ENCODE peak calls at places on chromosomes 1 and 21, in four cellular contexts. Y, G, B and Q are unnamed samples. For H3K4me1, the result is how much of the 10 kb centered on the place peaks cover.

GRCh38 chr1:227316941-227317540 is 1.3 kb downstream of the CDC42BPA start:
- DNase-seq in Y (no peak), G (no peak), B (no peak), Q (no peak)

GRCh38 chr21:45405819-45406762 is 1.1 kb downstream of the COL18A1 start:
- DNase-seq in Y (no peak), G (no peak), B (peak), Q (no peak)

GRCh38 chr1:15276691-15277090 is 29.7 kb downstream of the FHAD1 start:
- DNase-seq in Y (no peak), G (no peak), B (no peak), Q (no peak)

GRCh38 chr1:224203243-224204016 is 20.4 kb downstream of the DEGS1 start:
- DNase-seq in Y (no peak), G (no peak), B (no peak), Q (peak)

GRCh38 chr21:14273736-14274538 is 58.0 kb downstream of the RBM11 start:
- DNase-seq in Y (no peak), G (no peak), B (peak), Q (peak)

GRCh38 chr1:234538062-234538731 is 59.2 kb upstream of the TARBP1 start:
- DNase-seq in Y (no peak), G (no peak), B (no peak), Q (no peak)

GRCh38 chr21:25837545-25838263 is 102.9 kb downstream of the GABPA start:
- DNase-seq in Y (no peak), G (no peak), B (no peak), Q (no peak)

GRCh38 chr1:19257178-19257914 is 5.7 kb downstream of the MRTO4 start:
- DNase-seq in Y (no peak), G (no peak), B (no peak), Q (peak)

GRCh38 chr1:115280073-115280472 is 58.0 kb downstream of the NGF start:
- DNase-seq in Y (peak), G (no peak), B (no peak), Q (no peak)

GRCh38 chr1:29128739-29129138 is 5.0 kb upstream of the TMEM200B start:
- DNase-seq in Y (no peak), G (no peak), B (no peak), Q (no peak)

GRCh38 chr1:246447501-246447900 is 59.6 kb downstream of the SMYD3 start:
- DNase-seq in Y (no peak), G (no peak), B (no peak), Q (no peak)

GRCh38 chr1:48251858-48252257 is 29.3 kb downstream of the SLC5A9 start:
- DNase-seq in Y (no peak), G (no peak), B (no peak), Q (no peak)

GRCh38 chr1:213820362-213821149 is 167.2 kb upstream of the PROX1 start:
- DNase-seq in Y (no peak), G (no peak), B (no peak), Q (no peak)

GRCh38 chr1:204286323-204286714 is 72.5 kb upstream of the GOLT1A start:
- DNase-seq in Y (no peak), G (no peak), B (no peak), Q (no peak)

GRCh38 chr1:26862781-26863676 is at the start of gene SFN:
- DNase-seq in Y (no peak), G (no peak), B (no peak), Q (no peak)

GRCh38 chr1:8095584-8095983 is 69.5 kb upstream of the ERRFI1 start:
- DNase-seq in Y (no peak), G (no peak), B (no peak), Q (no peak)

GRCh38 chr1:8097077-8097799 is 71.1 kb upstream of the ERRFI1 start:
- DNase-seq in Y (no peak), G (no peak), B (no peak), Q (no peak)

GRCh38 chr1:8096105-8097011 is 70.2 kb upstream of the ERRFI1 start:
- DNase-seq in Y (no peak), G (no peak), B (no peak), Q (no peak)

GRCh38 chr1:8094481-8095241 is 68.6 kb upstream of the ERRFI1 start:
- DNase-seq in Y (no peak), G (no peak), B (no peak), Q (no peak)

GRCh38 chr1:8097908-8098307 is 71.8 kb upstream of the ERRFI1 start:
- DNase-seq in Y (no peak), G (no peak), B (no peak), Q (no peak)
- H3K4me1 ChIP-seq in Y (under half), G (under half), B (under half), Q (under half)

GRCh38 chr1:181314959-181315358 is 168.4 kb upstream of the CACNA1E start:
- DNase-seq in Y (no peak), G (no peak), B (no peak), Q (no peak)

GRCh38 chr1:181318022-181318857 is 165.1 kb upstream of the CACNA1E start:
- DNase-seq in Y (no peak), G (no peak), B (peak), Q (no peak)

GRCh38 chr1:181310560-181310959 is 172.8 kb upstream of the CACNA1E start:
- DNase-seq in Y (no peak), G (no peak), B (no peak), Q (no peak)

GRCh38 chr1:181317261-181317924 is 165.9 kb upstream of the CACNA1E start:
- DNase-seq in Y (no peak), G (no peak), B (peak), Q (no peak)

DNA sequence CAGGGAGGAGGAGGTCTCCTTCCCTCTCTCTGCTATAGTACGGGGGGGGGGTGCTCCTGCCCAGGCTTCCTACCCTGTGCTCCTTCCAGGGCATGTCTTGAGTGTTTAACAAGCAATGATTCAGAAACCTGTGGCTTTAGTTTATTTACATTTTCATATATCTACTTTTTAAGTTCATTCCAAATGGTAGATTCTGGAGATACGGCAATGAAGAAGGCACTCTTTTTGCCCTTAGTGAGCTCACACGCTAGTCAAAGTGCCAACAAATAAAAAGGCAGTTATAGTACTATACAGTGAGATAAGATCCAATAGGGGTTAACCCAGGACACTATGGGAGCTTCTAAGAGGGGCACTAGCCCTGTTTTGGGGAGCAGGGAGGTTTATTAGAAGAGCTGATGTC is 169.3 kb upstream of the CACNA1E start:
- DNase-seq in Y (no peak), G (no peak), B (no peak), Q (no peak)
- H3K27ac ChIP-seq in Y (no peak), G (no peak), B (no peak), Q (no peak)

GRCh38 chr1:42957880-42958487 is 684 bp downstream of the SLC2A1 start:
- DNase-seq in Y (peak), G (no peak), B (peak), Q (peak)

GRCh38 chr1:42960693-42961559 is 2.3 kb upstream of the SLC2A1 start:
- DNase-seq in Y (no peak), G (no peak), B (no peak), Q (no peak)

GRCh38 chr1:42957229-42957879 is 1.3 kb downstream of the SLC2A1 start:
- DNase-seq in Y (no peak), G (no peak), B (no peak), Q (no peak)

GRCh38 chr1:42956739-42957138 is 1.9 kb downstream of the SLC2A1 start:
- DNase-seq in Y (no peak), G (no peak), B (no peak), Q (no peak)

DNA sequence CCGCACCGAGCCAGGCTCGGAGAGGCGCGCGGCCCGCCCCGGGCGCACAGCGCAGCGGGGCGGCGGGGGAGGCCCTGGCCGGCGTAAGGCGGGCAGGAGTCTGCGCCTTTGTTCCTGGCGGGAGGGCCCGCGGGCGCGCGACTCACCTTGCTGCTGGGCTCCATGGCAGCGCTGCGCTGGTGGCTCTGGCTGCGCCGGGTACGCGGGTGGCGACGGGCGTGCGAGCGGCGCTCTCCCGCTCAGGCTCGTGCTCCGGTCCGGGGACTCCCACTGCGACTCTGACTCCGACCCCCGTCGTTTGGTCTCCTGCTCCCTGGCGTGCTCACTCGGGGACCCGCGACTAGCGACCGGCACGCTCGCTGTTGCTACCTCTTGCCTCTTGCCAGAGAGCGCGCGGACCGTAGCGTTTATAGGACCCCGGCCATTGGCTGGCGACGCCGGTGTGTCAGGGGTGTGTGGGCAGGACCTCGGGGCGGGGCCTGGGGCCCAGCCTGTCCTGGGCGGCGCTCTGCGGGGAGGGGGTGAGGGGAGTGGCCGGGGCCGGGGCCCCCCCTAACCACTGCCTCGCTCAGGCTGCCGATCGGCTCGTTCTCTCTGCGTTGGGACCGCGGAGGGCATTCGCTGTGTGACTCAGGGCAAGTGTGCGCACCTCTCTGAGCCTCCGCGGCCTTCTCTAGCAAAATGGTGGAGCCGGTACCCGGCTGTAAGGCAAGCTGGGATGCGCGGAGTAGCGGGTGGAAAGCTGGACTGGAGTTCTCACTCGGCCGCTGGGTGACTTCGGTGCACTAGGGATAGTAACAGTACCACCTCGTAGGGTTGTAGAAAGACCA is at the start of gene SLC2A1:
- DNase-seq in Y (peak), G (peak), B (peak), Q (peak)
- H3K4me1 ChIP-seq in Y (under half), G (under half), B (under half), Q (half or more)

DNA sequence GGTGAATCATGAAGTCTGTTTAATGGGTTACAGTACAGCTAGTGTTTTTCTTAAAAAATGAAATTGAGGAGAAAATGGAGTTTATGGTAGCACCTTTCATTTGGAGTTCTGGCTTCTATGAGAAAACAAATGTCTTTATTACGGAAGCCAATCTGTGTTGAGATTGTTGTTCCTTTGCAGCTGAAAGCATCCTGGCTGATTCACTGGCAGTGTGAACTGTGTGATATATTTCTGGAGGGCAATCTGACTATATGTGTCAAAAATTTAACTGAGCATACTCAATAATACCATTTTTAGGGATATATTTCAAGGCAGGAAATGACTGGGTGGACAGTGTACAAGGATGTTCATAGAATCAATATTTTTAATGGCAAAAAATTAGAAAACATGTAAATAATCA is 46.6 kb upstream of the LYST start:
- DNase-seq in Y (no peak), G (no peak), B (no peak), Q (no peak)
- H3K27ac ChIP-seq in Y (no peak), G (no peak), B (no peak), Q (no peak)